ENCODE peak calls at places on chromosomes 4 and X, in six cellular contexts. J is epithelial cell of esophagus, T is kidney, R is Panc1, F is HCT116, Z is neural progenitor cell. K is an unnamed sample.

GRCh38 chr4:2977116-2978097 is 14.0 kb downstream of the GRK4 start:
- DNase-seq in J (peak; percentile 71), T (no peak), R (no peak), F (no peak), Z (no peak), K (peak; percentile 31)

GRCh38 chr4:105765690-105766407 is 57.3 kb downstream of the GSTCD start:
- DNase-seq in J (peak; percentile 95), T (no peak), R (no peak), F (peak; percentile 63), Z (no peak), K (peak; percentile 61)

GRCh38 chrX:100048156-100048555 is 361.9 kb downstream of the PCDH19 start:
- DNase-seq in J (no peak), T (no peak), R (no peak), F (no peak), Z (no peak), K (no peak)

GRCh38 chr4:10083331-10083769 is 33.2 kb downstream of the WDR1 start:
- DNase-seq in J (no peak), T (peak; percentile 49), R (no peak), F (no peak), Z (no peak), K (no peak)

GRCh38 chrX:151806967-151807540 is 72.5 kb downstream of the CNGA2 start:
- DNase-seq in J (peak; percentile 27), T (no peak), R (no peak), F (no peak), Z (no peak), K (no peak)

GRCh38 chrX:71253253-71254091 is 468 bp downstream of the ZMYM3 start:
- DNase-seq in J (peak; percentile 13), T (no peak), R (no peak), F (no peak), Z (peak; percentile 65), K (no peak)

GRCh38 chr4:85039526-85039925 is 73.0 kb upstream of the WDFY3 start:
- DNase-seq in J (peak; percentile 71), T (no peak), R (no peak), F (peak; percentile 22), Z (no peak), K (no peak)

GRCh38 chrX:10296581-10296980 is 139.8 kb downstream of the CLCN4 start:
- DNase-seq in J (no peak), T (no peak), R (no peak), F (no peak), Z (no peak), K (no peak)

GRCh38 chr4:177441061-177441802 is 1.0 kb downstream of the AGA start:
- DNase-seq in J (peak; percentile 64), T (no peak), R (peak; percentile 7), F (no peak), Z (peak; percentile 11), K (no peak)

GRCh38 chr4:180058731-180059215 is 2184.4 kb upstream of the TENM3 start:
- DNase-seq in J (peak; percentile 41), T (peak; percentile 69), R (no peak), F (no peak), Z (peak; percentile 76), K (no peak)

GRCh38 chr4:28702571-28702970 is 1841.9 kb downstream of the STIM2 start:
- DNase-seq in J (no peak), T (no peak), R (no peak), F (no peak), Z (no peak), K (no peak)

GRCh38 chr4:25875281-25875745 is 12.5 kb upstream of the SEL1L3 start:
- DNase-seq in J (no peak), T (no peak), R (no peak), F (no peak), Z (no peak), K (no peak)

GRCh38 chrX:71052721-71053120 is 15.4 kb downstream of the SNX12 start:
- DNase-seq in J (no peak), T (no peak), R (no peak), F (no peak), Z (no peak), K (no peak)

GRCh38 chr4:4610672-4611071 is 68.8 kb upstream of the STX18 start:
- DNase-seq in J (no peak), T (no peak), R (no peak), F (no peak), Z (no peak), K (no peak)

GRCh38 chr4:7070729-7071511 is 3.1 kb upstream of the GRPEL1 start:
- DNase-seq in J (peak; percentile 88), T (peak; percentile 89), R (peak; percentile 67), F (peak; percentile 79), Z (peak; percentile 87), K (no peak)

GRCh38 chrX:39261446-39262147 is 460.3 kb downstream of the MID1IP1 start:
- DNase-seq in J (peak; percentile 67), T (no peak), R (peak; percentile 4), F (peak; percentile 8), Z (peak; percentile 45), K (no peak)

GRCh38 chrX:131703646-131704045 is 159.8 kb downstream of the OR13H1 start:
- DNase-seq in J (no peak), T (no peak), R (no peak), F (no peak), Z (no peak), K (no peak)

GRCh38 chrX:153645151-153645550 is 1.9 kb upstream of the DUSP9 start:
- DNase-seq in J (no peak), T (peak; percentile 55), R (no peak), F (no peak), Z (no peak), K (no peak)

GRCh38 chr4:10421344-10422055 is 35.7 kb downstream of the ZNF518B start:
- DNase-seq in J (no peak), T (no peak), R (no peak), F (no peak), Z (no peak), K (no peak)

GRCh38 chr4:108118505-108118904 is 50.2 kb downstream of the LEF1 start:
- DNase-seq in J (peak; percentile 67), T (no peak), R (no peak), F (no peak), Z (no peak), K (no peak)

GRCh38 chr4:66906314-66906713 is 639.0 kb downstream of the CENPC start:
- DNase-seq in J (no peak), T (no peak), R (no peak), F (no peak), Z (peak; percentile 40), K (no peak)

GRCh38 chr4:176840166-176840565 is 47.4 kb upstream of the VEGFC start:
- DNase-seq in J (no peak), T (no peak), R (no peak), F (no peak), Z (no peak), K (no peak)

GRCh38 chrX:21838937-21839333 is 482 bp upstream of the MBTPS2 start:
- DNase-seq in J (peak; percentile 6), T (no peak), R (no peak), F (no peak), Z (no peak), K (no peak)

GRCh38 chr4:114600066-114600552 is 1.5 kb downstream of the UGT8 start:
- DNase-seq in J (no peak), T (no peak), R (no peak), F (peak; percentile 29), Z (peak; percentile 20), K (no peak)

GRCh38 chr4:114598191-114599121 is at the start of gene UGT8:
- DNase-seq in J (peak; percentile 29), T (peak; percentile 91), R (no peak), F (peak; percentile 35), Z (peak; percentile 87), K (peak; percentile 2)

GRCh38 chr4:114595207-114595606 is 3.4 kb upstream of the UGT8 start:
- DNase-seq in J (no peak), T (no peak), R (no peak), F (no peak), Z (no peak), K (no peak)

GRCh38 chr4:114599231-114600065 is 841 bp downstream of the UGT8 start:
- DNase-seq in J (no peak), T (peak; percentile 78), R (no peak), F (peak; percentile 15), Z (peak; percentile 54), K (no peak)

GRCh38 chr4:114597410-114598115 is 1.0 kb upstream of the UGT8 start:
- DNase-seq in J (no peak), T (no peak), R (no peak), F (no peak), Z (peak; percentile 13), K (no peak)
- H3K4me3 ChIP-seq in J (peak overlapping the region; percentile 42), T (peak overlapping the region; percentile 63), R (peak overlapping the region; percentile 51), F (peak overlapping the region; percentile 77), Z (peak overlapping the region; percentile 81), K (no peak overlapping the region)

GRCh38 chr4:182770969-182771330 is 146.2 kb downstream of the DCTD start:
- DNase-seq in J (no peak), T (no peak), R (no peak), F (no peak), Z (peak; percentile 60), K (no peak)

GRCh38 chr4:182770259-182770968 is 146.8 kb downstream of the DCTD start:
- DNase-seq in J (no peak), T (peak; percentile 46), R (no peak), F (no peak), Z (peak; percentile 23), K (no peak)

GRCh38 chr4:182778222-182778982 is 138.8 kb downstream of the DCTD start:
- DNase-seq in J (peak; percentile 43), T (no peak), R (no peak), F (no peak), Z (no peak), K (no peak)

GRCh38 chr4:182776376-182777058 is 140.7 kb downstream of the DCTD start:
- DNase-seq in J (no peak), T (no peak), R (no peak), F (no peak), Z (peak; percentile 65), K (no peak)

GRCh38 chr4:182775075-182775474 is 142.1 kb downstream of the DCTD start:
- DNase-seq in J (no peak), T (no peak), R (no peak), F (no peak), Z (no peak), K (no peak)
- TF ChIP-seq CTCF in J (no peak), T (no peak), R (no peak), F (no peak), Z (no peak), K (no peak)

DNA sequence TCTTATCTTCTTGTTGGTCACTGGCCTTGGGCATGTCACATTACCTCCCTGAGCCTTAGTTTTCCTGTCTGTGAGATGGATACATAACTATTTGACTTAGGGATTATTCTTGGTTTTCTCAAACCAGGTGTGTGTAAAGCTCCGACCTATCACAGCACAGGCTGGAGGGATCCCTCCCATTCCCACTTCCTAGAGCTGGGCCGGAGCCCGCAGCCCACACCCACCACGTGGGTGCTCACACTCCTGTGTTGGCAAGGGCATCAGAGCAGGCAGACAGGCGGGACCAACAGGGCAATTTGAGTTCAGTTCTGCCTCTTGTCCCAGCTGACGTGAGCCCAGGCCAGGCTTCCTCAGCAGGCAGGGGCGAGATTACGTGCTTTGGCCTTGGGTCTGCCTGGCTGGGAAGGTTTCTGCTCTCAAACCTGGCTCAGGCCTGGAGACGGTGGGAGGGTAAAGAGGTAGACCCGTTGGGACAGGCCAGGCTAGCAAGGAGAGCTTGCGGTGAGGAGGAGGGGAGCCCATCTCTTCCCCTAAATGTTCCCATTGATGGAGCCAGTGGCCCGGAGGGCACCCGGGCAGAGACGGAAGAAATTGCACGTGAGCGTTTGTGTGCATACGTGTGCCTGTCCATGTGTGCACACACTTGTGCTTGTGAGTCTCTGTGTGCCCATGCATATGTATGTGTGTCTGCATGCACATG is 734 bp upstream of the SH3TC1 start:
- DNase-seq in J (peak; percentile 64), T (peak; percentile 91), R (no peak), F (no peak), Z (no peak), K (no peak)
- H3K4me3 ChIP-seq in J (no peak overlapping the region), T (peak overlapping the region; percentile 58), R (no peak overlapping the region), F (no peak overlapping the region), Z (no peak overlapping the region), K (no peak overlapping the region)

GRCh38 chr4:150217192-150217591 is 138.9 kb downstream of the DCLK2 start:
- DNase-seq in J (peak; percentile 88), T (no peak), R (no peak), F (no peak), Z (peak; percentile 68), K (no peak)
- TF ChIP-seq CTCF in J (peak; percentile 74), T (peak; percentile 27), R (peak; percentile 44), F (no peak), Z (peak; percentile 42), K (peak; percentile 37)